ENCODE peak calls at places on chromosome 9, in eight cellular contexts. One of them, this sample, is unnamed.

GRCh38 chr9:130666393-130667116 is 2.2 kb downstream of the PRDM12 start:
- DNase-seq in activated T-helper 1 cell treated with anti-CD3 and anti-CD28 coated beads, Interleukin-12 subunit alpha, Interleukin-12 subunit beta, Interleukin-2, Interleukin-4 antibody, amounts not matched to agents 30 ng/mL and 10 ng/mL and 1 ng/mL, durations not matched to agents 14 hours and 24 hours and 36 hours: no peak
- DNase-seq in amygdala: no peak
- DNase-seq in dorsolateral prefrontal cortex: no peak
- DNase-seq in NB4: no peak
- DNase-seq in adrenal gland: no peak
- DNase-seq in activated CD8-positive, alpha-beta memory T cell treated with anti-CD3 and anti-CD28 coated beads for 48 hours: no peak
- DNase-seq in HTR-8/SVneo: no peak
- DNase-seq in this sample: no peak

GRCh38 chr9:38142201-38142600 is 73.2 kb upstream of the SHB start:
- DNase-seq in HTR-8/SVneo: no peak
- DNase-seq in amygdala: no peak
- DNase-seq in activated T-helper 1 cell treated with anti-CD3 and anti-CD28 coated beads, Interleukin-12 subunit alpha, Interleukin-12 subunit beta, Interleukin-2, Interleukin-4 antibody, amounts not matched to agents 30 ng/mL and 10 ng/mL and 1 ng/mL, durations not matched to agents 14 hours and 24 hours and 36 hours: no peak
- DNase-seq in NB4: no peak
- DNase-seq in dorsolateral prefrontal cortex: no peak
- DNase-seq in activated CD8-positive, alpha-beta memory T cell treated with anti-CD3 and anti-CD28 coated beads for 48 hours: no peak
- DNase-seq in adrenal gland: no peak
- DNase-seq in this sample: no peak

GRCh38 chr9:111828193-111828592 is 33.5 kb upstream of the SHOC1 start:
- DNase-seq in dorsolateral prefrontal cortex: no peak
- DNase-seq in activated T-helper 1 cell treated with anti-CD3 and anti-CD28 coated beads, Interleukin-12 subunit alpha, Interleukin-12 subunit beta, Interleukin-2, Interleukin-4 antibody, amounts not matched to agents 30 ng/mL and 10 ng/mL and 1 ng/mL, durations not matched to agents 14 hours and 24 hours and 36 hours: no peak
- DNase-seq in activated CD8-positive, alpha-beta memory T cell treated with anti-CD3 and anti-CD28 coated beads for 48 hours: no peak
- DNase-seq in adrenal gland: peak; percentile 27
- DNase-seq in NB4: peak; percentile 18
- DNase-seq in HTR-8/SVneo: peak; percentile 32
- DNase-seq in amygdala: no peak
- DNase-seq in this sample: no peak

GRCh38 chr9:70220216-70220615 is 38.6 kb upstream of the SMC5 start:
- DNase-seq in dorsolateral prefrontal cortex: no peak
- DNase-seq in activated T-helper 1 cell treated with anti-CD3 and anti-CD28 coated beads, Interleukin-12 subunit alpha, Interleukin-12 subunit beta, Interleukin-2, Interleukin-4 antibody, amounts not matched to agents 30 ng/mL and 10 ng/mL and 1 ng/mL, durations not matched to agents 14 hours and 24 hours and 36 hours: no peak
- DNase-seq in NB4: no peak
- DNase-seq in HTR-8/SVneo: no peak
- DNase-seq in activated CD8-positive, alpha-beta memory T cell treated with anti-CD3 and anti-CD28 coated beads for 48 hours: no peak
- DNase-seq in adrenal gland: no peak
- DNase-seq in amygdala: no peak
- DNase-seq in this sample: no peak

GRCh38 chr9:75855509-75855908 is 35.0 kb upstream of the PCSK5 start:
- DNase-seq in dorsolateral prefrontal cortex: no peak
- DNase-seq in amygdala: no peak
- DNase-seq in NB4: peak; percentile 7
- DNase-seq in activated CD8-positive, alpha-beta memory T cell treated with anti-CD3 and anti-CD28 coated beads for 48 hours: no peak
- DNase-seq in HTR-8/SVneo: no peak
- DNase-seq in activated T-helper 1 cell treated with anti-CD3 and anti-CD28 coated beads, Interleukin-12 subunit alpha, Interleukin-12 subunit beta, Interleukin-2, Interleukin-4 antibody, amounts not matched to agents 30 ng/mL and 10 ng/mL and 1 ng/mL, durations not matched to agents 14 hours and 24 hours and 36 hours: no peak
- DNase-seq in adrenal gland: peak; percentile 9
- DNase-seq in this sample: peak; percentile 38

GRCh38 chr9:68969538-68969937 is 44.4 kb downstream of the PRKACG start:
- DNase-seq in HTR-8/SVneo: no peak
- DNase-seq in activated CD8-positive, alpha-beta memory T cell treated with anti-CD3 and anti-CD28 coated beads for 48 hours: no peak
- DNase-seq in activated T-helper 1 cell treated with anti-CD3 and anti-CD28 coated beads, Interleukin-12 subunit alpha, Interleukin-12 subunit beta, Interleukin-2, Interleukin-4 antibody, amounts not matched to agents 30 ng/mL and 10 ng/mL and 1 ng/mL, durations not matched to agents 14 hours and 24 hours and 36 hours: no peak
- DNase-seq in amygdala: no peak
- DNase-seq in dorsolateral prefrontal cortex: no peak
- DNase-seq in NB4: no peak
- DNase-seq in adrenal gland: no peak
- DNase-seq in this sample: no peak

GRCh38 chr9:32969270-32969669 is 32.2 kb downstream of the APTX start:
- DNase-seq in activated T-helper 1 cell treated with anti-CD3 and anti-CD28 coated beads, Interleukin-12 subunit alpha, Interleukin-12 subunit beta, Interleukin-2, Interleukin-4 antibody, amounts not matched to agents 30 ng/mL and 10 ng/mL and 1 ng/mL, durations not matched to agents 14 hours and 24 hours and 36 hours: no peak
- DNase-seq in NB4: no peak
- DNase-seq in amygdala: no peak
- DNase-seq in dorsolateral prefrontal cortex: no peak
- DNase-seq in activated CD8-positive, alpha-beta memory T cell treated with anti-CD3 and anti-CD28 coated beads for 48 hours: no peak
- DNase-seq in adrenal gland: no peak
- DNase-seq in HTR-8/SVneo: no peak
- DNase-seq in this sample: no peak

GRCh38 chr9:14515564-14516198 is 177.6 kb downstream of the ZDHHC21 start:
- DNase-seq in activated T-helper 1 cell treated with anti-CD3 and anti-CD28 coated beads, Interleukin-12 subunit alpha, Interleukin-12 subunit beta, Interleukin-2, Interleukin-4 antibody, amounts not matched to agents 30 ng/mL and 10 ng/mL and 1 ng/mL, durations not matched to agents 14 hours and 24 hours and 36 hours: no peak
- DNase-seq in activated CD8-positive, alpha-beta memory T cell treated with anti-CD3 and anti-CD28 coated beads for 48 hours: no peak
- DNase-seq in HTR-8/SVneo: no peak
- DNase-seq in adrenal gland: no peak
- DNase-seq in NB4: no peak
- DNase-seq in dorsolateral prefrontal cortex: peak; percentile 75
- DNase-seq in amygdala: no peak
- DNase-seq in this sample: no peak

GRCh38 chr9:120761011-120761410 is 32.2 kb downstream of the FBXW2 start:
- DNase-seq in activated CD8-positive, alpha-beta memory T cell treated with anti-CD3 and anti-CD28 coated beads for 48 hours: no peak
- DNase-seq in amygdala: no peak
- DNase-seq in HTR-8/SVneo: no peak
- DNase-seq in NB4: no peak
- DNase-seq in dorsolateral prefrontal cortex: no peak
- DNase-seq in activated T-helper 1 cell treated with anti-CD3 and anti-CD28 coated beads, Interleukin-12 subunit alpha, Interleukin-12 subunit beta, Interleukin-2, Interleukin-4 antibody, amounts not matched to agents 30 ng/mL and 10 ng/mL and 1 ng/mL, durations not matched to agents 14 hours and 24 hours and 36 hours: no peak
- DNase-seq in adrenal gland: no peak
- DNase-seq in this sample: no peak

GRCh38 chr9:87464110-87464991 is 33.3 kb upstream of the DAPK1 start:
- DNase-seq in amygdala: no peak
- DNase-seq in activated T-helper 1 cell treated with anti-CD3 and anti-CD28 coated beads, Interleukin-12 subunit alpha, Interleukin-12 subunit beta, Interleukin-2, Interleukin-4 antibody, amounts not matched to agents 30 ng/mL and 10 ng/mL and 1 ng/mL, durations not matched to agents 14 hours and 24 hours and 36 hours: no peak
- DNase-seq in NB4: no peak
- DNase-seq in activated CD8-positive, alpha-beta memory T cell treated with anti-CD3 and anti-CD28 coated beads for 48 hours: no peak
- DNase-seq in dorsolateral prefrontal cortex: no peak
- DNase-seq in HTR-8/SVneo: no peak
- DNase-seq in adrenal gland: peak; percentile 2
- DNase-seq in this sample: no peak

GRCh38 chr9:120877276-120878034 is 467 bp upstream of the PHF19 start:
- DNase-seq in HTR-8/SVneo: peak; percentile 58
- DNase-seq in amygdala: peak; percentile 44
- DNase-seq in NB4: peak; percentile 89
- DNase-seq in adrenal gland: peak; percentile 66
- DNase-seq in activated T-helper 1 cell treated with anti-CD3 and anti-CD28 coated beads, Interleukin-12 subunit alpha, Interleukin-12 subunit beta, Interleukin-2, Interleukin-4 antibody, amounts not matched to agents 30 ng/mL and 10 ng/mL and 1 ng/mL, durations not matched to agents 14 hours and 24 hours and 36 hours: peak; percentile 65
- DNase-seq in activated CD8-positive, alpha-beta memory T cell treated with anti-CD3 and anti-CD28 coated beads for 48 hours: peak; percentile 64
- DNase-seq in dorsolateral prefrontal cortex: peak; percentile 76
- DNase-seq in this sample: peak; percentile 78